ENCODE peak calls at places on chromosomes 16 and 17, in six cellular contexts. H is heart right ventricle, D is brain microvascular endothelial cell, T is body of pancreas, X is testis, J is mucosa of descending colon. Q is an unnamed sample. For H3K36me3, the result is how much of the 10 kb centered on the place peaks cover.

GRCh38 chr16:4315185-4316102 is at the start of gene GLIS2:
- DNase-seq in X (peak), H (peak), T (peak), D (no peak), J (no peak), Q (peak)

GRCh38 chr16:81315271-81316175 is 761 bp downstream of the GAN start:
- DNase-seq in J (peak), D (peak), T (peak), X (peak), H (peak), Q (peak)

GRCh38 chr17:31564883-31565297 is 173.4 kb downstream of the RAB11FIP4 start:
- DNase-seq in D (no peak), J (no peak), X (no peak), H (peak), T (peak), Q (no peak)

GRCh38 chr16:57256601-57257395 is 11.7 kb downstream of the ARL2BP start:
- DNase-seq in T (no peak), H (no peak), X (no peak), D (no peak), J (peak), Q (peak)

GRCh38 chr17:1491406-1492248 is 859 bp downstream of the MYO1C start:
- DNase-seq in D (no peak), J (peak), T (peak), X (peak), H (peak), Q (peak)

GRCh38 chr17:45775148-45775547 is 9.0 kb upstream of the CRHR1 start:
- DNase-seq in J (no peak), T (peak), X (no peak), H (no peak), D (no peak), Q (no peak)

GRCh38 chr16:27405546-27406451 is 3.8 kb downstream of the IL21R start:
- DNase-seq in J (no peak), T (no peak), D (no peak), H (no peak), X (no peak), Q (no peak)

GRCh38 chr17:31778538-31778937 is 80.5 kb downstream of the COPRS start:
- DNase-seq in X (no peak), J (no peak), D (no peak), H (peak), T (no peak), Q (no peak)

GRCh38 chr17:50203589-50204345 is 2.3 kb upstream of the COL1A1 start:
- DNase-seq in J (no peak), X (no peak), H (no peak), T (no peak), D (peak), Q (no peak)

GRCh38 chr17:40598928-40599627 is 33.8 kb upstream of the CCR7 start:
- DNase-seq in H (peak), X (no peak), J (no peak), D (peak), T (no peak), Q (peak)

GRCh38 chr17:5237541-5238016 is 2.9 kb upstream of the SCIMP start:
- DNase-seq in T (peak), J (no peak), X (peak), D (peak), H (peak), Q (peak)

GRCh38 chr16:66931665-66932064 is 2.5 kb downstream of the CIAO2B start:
- DNase-seq in X (no peak), T (no peak), H (no peak), D (no peak), J (no peak), Q (no peak)

GRCh38 chr16:2468725-2469398 is 2.2 kb upstream of the NTN3 start:
- DNase-seq in H (no peak), D (no peak), J (no peak), T (peak), X (no peak), Q (peak)

GRCh38 chr16:49964316-49964715 is 60.7 kb upstream of the CNEP1R1 start:
- DNase-seq in X (no peak), H (no peak), T (no peak), D (no peak), J (no peak), Q (no peak)
- H3K36me3 ChIP-seq in X (under half), H (under half), T (under half), D (under half), J (under half), Q (under half)

GRCh38 chr17:41985919-41986318 is 19.3 kb downstream of the CNP start:
- DNase-seq in T (no peak), X (no peak), J (no peak), D (no peak), H (no peak), Q (no peak)

GRCh38 chr17:41986634-41987033 is 20.0 kb downstream of the CNP start:
- DNase-seq in X (no peak), J (no peak), D (no peak), H (no peak), T (no peak), Q (no peak)

GRCh38 chr17:41987642-41988041 is 21.0 kb downstream of the CNP start:
- DNase-seq in X (no peak), D (no peak), T (no peak), H (no peak), J (peak), Q (no peak)

GRCh38 chr17:41989702-41990419 is 23.3 kb downstream of the CNP start:
- DNase-seq in X (no peak), J (peak), T (no peak), H (no peak), D (no peak), Q (no peak)

GRCh38 chr17:41988418-41988817 is 21.8 kb downstream of the CNP start:
- DNase-seq in X (no peak), H (no peak), T (no peak), J (no peak), D (no peak), Q (no peak)
- H3K36me3 ChIP-seq in X (under half), H (under half), T (under half), J (under half), D (half or more), Q (under half)

DNA sequence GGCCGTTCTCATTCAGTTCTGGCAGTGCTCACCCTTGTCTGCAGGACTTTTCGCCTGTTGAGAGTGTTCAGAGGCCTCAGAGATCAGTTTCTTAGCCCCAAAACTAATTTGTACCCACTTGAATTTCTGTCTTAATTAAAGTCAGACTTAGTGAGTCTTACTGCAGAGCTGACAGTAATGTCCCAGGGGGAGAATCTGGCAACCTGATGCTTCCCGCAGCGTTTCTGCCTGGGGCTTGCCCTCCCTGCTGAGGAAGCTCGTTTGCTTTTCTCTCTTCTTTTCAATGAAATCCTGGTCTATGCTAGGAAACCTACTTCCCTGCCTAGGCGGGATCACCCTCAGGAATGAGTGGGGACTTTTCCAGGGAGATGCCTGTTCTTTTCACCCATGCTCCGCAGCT is 25.3 kb downstream of the DBNDD1 start:
- DNase-seq in D (no peak), T (no peak), H (no peak), X (no peak), J (no peak), Q (no peak)
- H3K36me3 ChIP-seq in D (under half), T (under half), H (under half), X (under half), J (under half), Q (under half)

DNA sequence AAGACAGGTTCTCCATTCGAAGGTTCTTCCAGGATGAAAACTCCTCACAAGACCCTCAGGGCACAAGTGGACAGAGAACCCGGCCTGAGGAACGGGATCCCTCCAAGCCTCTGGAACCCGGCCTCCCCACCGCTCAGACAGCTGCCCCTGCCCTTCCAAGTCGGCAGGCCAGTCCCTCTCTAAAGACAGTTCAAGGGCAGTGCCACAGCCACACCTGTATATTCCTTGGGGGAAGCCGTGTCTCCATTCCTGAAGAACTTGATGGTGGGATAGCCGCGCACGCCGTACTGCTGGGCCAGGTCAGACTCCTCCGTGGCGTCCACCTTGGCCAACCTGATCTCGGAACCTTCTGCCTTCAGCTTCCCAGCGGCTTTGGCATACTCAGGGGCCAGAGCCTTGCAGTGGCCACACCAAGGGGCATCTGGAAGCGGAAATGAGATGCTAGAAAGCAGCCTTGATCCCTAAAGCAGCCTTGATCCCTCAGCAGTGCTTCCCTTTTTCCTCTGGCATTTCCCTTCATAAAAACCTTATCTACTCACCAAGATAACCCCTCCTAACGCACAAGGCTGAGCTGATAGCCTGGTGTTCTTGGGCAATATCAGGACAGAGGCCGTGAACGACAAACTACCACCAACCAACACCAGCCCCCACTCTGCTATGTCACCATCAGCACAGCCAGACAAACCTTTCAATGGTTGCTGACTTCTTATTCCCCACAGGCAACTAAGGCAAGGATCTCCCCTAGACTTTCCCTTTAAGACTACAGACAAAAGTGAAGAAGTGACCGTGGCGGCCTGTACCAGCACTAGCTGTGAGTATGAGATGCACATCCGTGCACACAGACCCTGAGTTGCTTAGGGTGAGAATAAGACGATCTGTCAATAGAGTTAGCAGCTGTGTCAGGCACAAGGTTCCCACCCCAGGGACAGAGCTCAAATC is 1.1 kb downstream of the P4HB start:
- DNase-seq in T (no peak), X (no peak), D (no peak), J (no peak), H (no peak), Q (no peak)
- H3K36me3 ChIP-seq in T (under half), X (under half), D (under half), J (under half), H (under half), Q (under half)

GRCh38 chr17:61737820-61738219 is 125.5 kb downstream of the BRIP1 start:
- DNase-seq in H (no peak), T (no peak), D (no peak), J (no peak), X (no peak), Q (no peak)

GRCh38 chr17:61738249-61738648 is 125.1 kb downstream of the BRIP1 start:
- DNase-seq in T (no peak), D (no peak), H (no peak), J (no peak), X (no peak), Q (no peak)

GRCh38 chr17:61736438-61736837 is 126.9 kb downstream of the BRIP1 start:
- DNase-seq in H (no peak), X (no peak), T (no peak), J (no peak), D (no peak), Q (no peak)

GRCh38 chr17:61735807-61736206 is 127.5 kb downstream of the BRIP1 start:
- DNase-seq in H (no peak), J (no peak), T (no peak), D (no peak), X (no peak), Q (no peak)

DNA sequence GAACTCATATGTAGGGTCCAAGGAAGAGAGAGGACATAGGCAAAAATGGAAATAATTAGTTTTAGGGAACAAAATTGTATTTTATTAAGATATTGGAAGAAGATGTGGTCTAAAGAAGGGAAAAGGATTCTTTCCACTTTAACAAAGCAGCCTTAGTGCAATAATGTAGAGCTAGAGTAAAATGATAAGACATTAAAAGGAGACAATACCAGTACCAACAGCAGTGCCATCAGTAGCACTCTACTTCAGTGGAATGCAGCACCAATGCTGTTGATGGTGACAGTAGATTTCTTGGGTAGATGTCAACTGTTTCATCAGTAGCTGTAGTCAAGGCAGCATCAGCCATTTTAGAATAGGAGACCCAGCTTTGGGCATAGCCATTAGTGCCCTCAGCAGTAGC is 124.3 kb downstream of the BRIP1 start:
- DNase-seq in T (no peak), D (no peak), H (no peak), J (no peak), X (no peak), Q (no peak)
- H3K36me3 ChIP-seq in T (under half), D (under half), H (under half), J (under half), X (under half), Q (under half)

GRCh38 chr17:81060416-81060815 is 25.5 kb downstream of the BAIAP2 start:
- DNase-seq in H (no peak), D (no peak), T (no peak), X (no peak), J (no peak), Q (no peak)

GRCh38 chr17:81057079-81057730 is 22.3 kb downstream of the BAIAP2 start:
- DNase-seq in D (no peak), T (no peak), H (no peak), X (peak), J (peak), Q (no peak)

GRCh38 chr17:81057777-81058176 is 22.8 kb downstream of the BAIAP2 start:
- DNase-seq in T (no peak), H (no peak), X (no peak), D (no peak), J (no peak), Q (no peak)

GRCh38 chr17:81058263-81058871 is 23.4 kb downstream of the BAIAP2 start:
- DNase-seq in H (no peak), J (no peak), X (no peak), D (no peak), T (no peak), Q (no peak)

DNA sequence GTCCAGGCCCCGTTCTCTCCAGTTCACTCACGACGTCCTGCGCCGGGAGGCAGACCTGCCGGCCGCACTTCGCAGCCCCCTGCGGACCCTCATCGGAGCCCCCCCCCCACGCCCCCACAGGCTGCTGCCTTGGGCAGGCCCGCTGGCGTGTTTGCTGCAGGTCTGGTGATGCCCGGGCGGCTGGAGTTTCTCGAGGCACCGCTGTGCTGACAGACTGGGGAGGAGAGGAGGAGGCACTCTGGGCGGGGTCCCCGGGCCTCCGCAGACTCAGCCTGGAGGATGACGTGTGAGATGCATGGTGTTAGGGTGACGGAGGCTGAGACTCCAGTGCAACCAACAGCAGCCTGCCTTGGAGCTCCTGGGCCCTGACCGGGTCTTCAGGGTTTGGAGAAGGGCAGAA is 24.1 kb downstream of the BAIAP2 start:
- DNase-seq in T (no peak), D (no peak), J (no peak), X (no peak), H (no peak), Q (no peak)
- H3K36me3 ChIP-seq in T (under half), D (under half), J (under half), X (under half), H (under half), Q (under half)

GRCh38 chr17:76935331-76935730 is 67.1 kb downstream of the MGAT5B start:
- DNase-seq in J (no peak), T (no peak), H (no peak), X (no peak), D (no peak), Q (no peak)
- H3K36me3 ChIP-seq in J (under half), T (under half), H (under half), X (under half), D (under half), Q (under half)

DNA sequence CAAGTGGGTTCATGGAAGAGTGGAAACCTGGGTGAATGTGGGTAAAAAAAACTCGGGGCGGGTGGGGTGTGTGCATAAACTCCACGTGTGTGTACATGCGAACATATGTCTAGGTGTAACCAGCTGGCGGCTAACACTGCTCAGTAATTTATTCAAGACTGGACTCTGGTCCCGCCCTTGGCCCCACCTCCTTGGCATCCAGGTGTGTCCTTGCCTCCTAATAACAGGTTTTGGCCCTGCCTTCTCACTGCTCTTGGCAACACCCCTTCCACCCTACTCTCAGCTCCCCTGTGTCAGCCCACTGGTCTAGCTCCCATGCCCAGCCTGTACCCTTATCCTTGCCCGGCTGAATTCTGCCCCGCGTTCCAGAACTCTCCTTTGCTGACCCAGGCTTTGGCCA is 8.3 kb downstream of the FLII start:
- DNase-seq in J (peak), T (peak), X (no peak), D (no peak), H (no peak), Q (peak)
- H3K36me3 ChIP-seq in J (under half), T (under half), X (under half), D (half or more), H (under half), Q (under half)

Q was measured in Peyer's patch.